ENCODE peak calls at places on chromosomes 16 and 17, in nine cellular contexts. P is K562, Y is GM23338, G is prostate gland, D is GM12892, T is GM12891, F is vagina, Z is HCT116, H is HL-60. M is an unnamed sample.

GRCh38 chr16:89845417-89845816 is 17.1 kb downstream of the SPIRE2 start:
- DNase-seq in P (no peak), Y (no peak), G (no peak), D (peak), T (no peak), F (no peak), Z (no peak), H (no peak), M (no peak)

GRCh38 chr16:77998350-77999023 is 23.9 kb upstream of the CLEC3A start:
- DNase-seq in P (no peak), Y (peak), G (no peak), D (no peak), T (no peak), F (no peak), Z (no peak), H (no peak), M (no peak)

GRCh38 chr16:87471278-87472141 is 21.3 kb downstream of the ZCCHC14 start:
- DNase-seq in P (no peak), Y (no peak), G (no peak), D (no peak), T (no peak), F (no peak), Z (no peak), H (no peak), M (no peak)

GRCh38 chr17:18186271-18186982 is 2.8 kb downstream of the ALKBH5 start:
- DNase-seq in P (peak), Y (no peak), G (no peak), D (no peak), T (no peak), F (no peak), Z (no peak), H (no peak), M (no peak)

GRCh38 chr16:10676284-10676683 is 18.4 kb downstream of the TEKT5 start:
- DNase-seq in P (no peak), Y (no peak), G (no peak), D (no peak), T (no peak), F (no peak), Z (no peak), H (no peak), M (no peak)

GRCh38 chr16:69365901-69366300 is 14.3 kb upstream of the TMED6 start:
- DNase-seq in P (no peak), Y (no peak), G (no peak), D (no peak), T (no peak), F (no peak), Z (no peak), H (no peak), M (no peak)

GRCh38 chr17:42750730-42751356 is 6.0 kb upstream of the EZH1 start:
- DNase-seq in P (peak), Y (no peak), G (no peak), D (no peak), T (no peak), F (no peak), Z (no peak), H (no peak), M (no peak)

GRCh38 chr16:87661561-87661960 is 59.3 kb downstream of the JPH3 start:
- DNase-seq in P (peak), Y (peak), G (no peak), D (no peak), T (peak), F (no peak), Z (no peak), H (peak), M (no peak)

GRCh38 chr17:30093463-30094147 is 23.0 kb upstream of the NSRP1 start:
- DNase-seq in P (peak), Y (peak), G (peak), D (peak), T (peak), F (no peak), Z (peak), H (no peak), M (peak)

GRCh38 chr17:77734371-77735050 is 224.0 kb upstream of the TNRC6C start:
- DNase-seq in P (peak), Y (peak), G (peak), D (no peak), T (no peak), F (peak), Z (no peak), H (peak), M (peak)

GRCh38 chr17:73791121-73791520 is 146.9 kb upstream of the SDK2 start:
- DNase-seq in P (no peak), Y (no peak), G (no peak), D (no peak), T (no peak), F (no peak), Z (no peak), H (no peak), M (no peak)

GRCh38 chr17:78665952-78666920 is 89.0 kb upstream of the DNAH17 start:
- DNase-seq in P (peak), Y (no peak), G (no peak), D (no peak), T (no peak), F (no peak), Z (no peak), H (peak), M (no peak)

GRCh38 chr16:51155901-51156810 is 5.1 kb upstream of the SALL1 start:
- DNase-seq in P (no peak), Y (peak), G (no peak), D (no peak), T (no peak), F (no peak), Z (no peak), H (no peak), M (no peak)

GRCh38 chr16:81808933-81809480 is 29.9 kb downstream of the PLCG2 start:
- DNase-seq in P (no peak), Y (no peak), G (no peak), D (no peak), T (no peak), F (no peak), Z (no peak), H (no peak), M (no peak)

GRCh38 chr17:76444518-76445311 is 8.2 kb downstream of the UBE2O start:
- DNase-seq in P (no peak), Y (peak), G (no peak), D (no peak), T (no peak), F (no peak), Z (no peak), H (no peak), M (no peak)

GRCh38 chr17:21376835-21377690 is 906 bp downstream of the KCNJ12 start:
- DNase-seq in P (peak), Y (peak), G (no peak), D (no peak), T (no peak), F (no peak), Z (no peak), H (peak), M (no peak)

GRCh38 chr17:78597923-78598545 is 20.8 kb upstream of the DNAH17 start:
- DNase-seq in P (no peak), Y (no peak), G (no peak), D (no peak), T (no peak), F (no peak), Z (no peak), H (no peak), M (no peak)

GRCh38 chr17:73639322-73639721 is 4.9 kb downstream of the SDK2 start:
- DNase-seq in P (no peak), Y (no peak), G (no peak), D (no peak), T (no peak), F (no peak), Z (no peak), H (no peak), M (no peak)

GRCh38 chr17:19672009-19672837 is 23.7 kb downstream of the ALDH3A2 start:
- DNase-seq in P (no peak), Y (no peak), G (peak), D (no peak), T (no peak), F (no peak), Z (no peak), H (no peak), M (no peak)

GRCh38 chr16:30609002-30609927 is 924 bp downstream of the ZNF689 start:
- DNase-seq in P (peak), Y (peak), G (peak), D (peak), T (peak), F (no peak), Z (no peak), H (no peak), M (no peak)

GRCh38 chr16:1534021-1535020 is 855 bp downstream of the TMEM204 start:
- DNase-seq in P (no peak), Y (no peak), G (no peak), D (no peak), T (no peak), F (no peak), Z (no peak), H (no peak), M (no peak)

GRCh38 chr17:1997146-1997586 is 28.0 kb downstream of the RTN4RL1 start:
- DNase-seq in P (no peak), Y (no peak), G (peak), D (no peak), T (no peak), F (no peak), Z (no peak), H (no peak), M (no peak)

GRCh38 chr17:10838682-10839081 is 795 bp upstream of the PIRT start:
- DNase-seq in P (no peak), Y (no peak), G (no peak), D (no peak), T (no peak), F (no peak), Z (no peak), H (no peak), M (no peak)

GRCh38 chr16:31298958-31299357 is 39.2 kb downstream of the ITGAM start:
- DNase-seq in P (no peak), Y (no peak), G (no peak), D (no peak), T (no peak), F (no peak), Z (no peak), H (no peak), M (no peak)

GRCh38 chr16:49260956-49261530 is 20.6 kb downstream of the CBLN1 start:
- DNase-seq in P (no peak), Y (no peak), G (no peak), D (no peak), T (no peak), F (peak), Z (no peak), H (no peak), M (peak)

GRCh38 chr16:77480671-77481315 is 46.0 kb upstream of the ADAMTS18 start:
- DNase-seq in P (no peak), Y (no peak), G (no peak), D (no peak), T (no peak), F (no peak), Z (no peak), H (no peak), M (no peak)

GRCh38 chr17:35978346-35978745 is 3.0 kb downstream of the CCL16 start:
- DNase-seq in P (no peak), Y (no peak), G (no peak), D (no peak), T (no peak), F (peak), Z (no peak), H (no peak), M (no peak)

GRCh38 chr17:43994272-43995149 is 9.9 kb upstream of the NAGS start:
- DNase-seq in P (peak), Y (peak), G (peak), D (peak), T (peak), F (no peak), Z (no peak), H (no peak), M (no peak)

GRCh38 chr17:34980353-34980680 is at the start of gene LIG3:
- DNase-seq in P (peak), Y (peak), G (peak), D (peak), T (peak), F (peak), Z (peak), H (peak), M (peak)

GRCh38 chr16:4273858-4274291 is 1.1 kb upstream of the TFAP4 start:
- DNase-seq in P (no peak), Y (peak), G (peak), D (peak), T (no peak), F (no peak), Z (peak), H (peak), M (peak)

GRCh38 chr17:64187093-64187895 is 57.4 kb upstream of the ERN1 start:
- DNase-seq in P (no peak), Y (no peak), G (no peak), D (no peak), T (no peak), F (peak), Z (no peak), H (no peak), M (no peak)

GRCh38 chr16:58614860-58615259 is 14.8 kb downstream of the CNOT1 start:
- DNase-seq in P (no peak), Y (peak), G (no peak), D (no peak), T (no peak), F (no peak), Z (no peak), H (no peak), M (no peak)

GRCh38 chr17:17079761-17080160 is 37.5 kb downstream of the MPRIP start:
- DNase-seq in P (no peak), Y (no peak), G (no peak), D (no peak), T (no peak), F (no peak), Z (no peak), H (no peak), M (no peak)

GRCh38 chr17:51203838-51204237 is 37.6 kb downstream of the NME2 start:
- DNase-seq in P (no peak), Y (no peak), G (no peak), D (no peak), T (no peak), F (no peak), Z (no peak), H (no peak), M (no peak)

GRCh38 chr17:17494499-17495447 is 1.4 kb downstream of the RASD1 start:
- DNase-seq in P (no peak), Y (peak), G (peak), D (no peak), T (no peak), F (no peak), Z (no peak), H (no peak), M (no peak)

GRCh38 chr16:7521834-7522233 is 189.2 kb downstream of the RBFOX1 start:
- DNase-seq in P (no peak), Y (no peak), G (no peak), D (no peak), T (no peak), F (no peak), Z (no peak), H (no peak), M (no peak)

GRCh38 chr16:22216191-22216831 is 10.2 kb downstream of the EEF2K start:
- DNase-seq in P (peak), Y (no peak), G (no peak), D (no peak), T (no peak), F (no peak), Z (no peak), H (peak), M (no peak)

GRCh38 chr16:11147033-11147848 is 108.8 kb downstream of the SOCS1 start:
- DNase-seq in P (no peak), Y (no peak), G (no peak), D (no peak), T (no peak), F (no peak), Z (no peak), H (no peak), M (no peak)

DNA sequence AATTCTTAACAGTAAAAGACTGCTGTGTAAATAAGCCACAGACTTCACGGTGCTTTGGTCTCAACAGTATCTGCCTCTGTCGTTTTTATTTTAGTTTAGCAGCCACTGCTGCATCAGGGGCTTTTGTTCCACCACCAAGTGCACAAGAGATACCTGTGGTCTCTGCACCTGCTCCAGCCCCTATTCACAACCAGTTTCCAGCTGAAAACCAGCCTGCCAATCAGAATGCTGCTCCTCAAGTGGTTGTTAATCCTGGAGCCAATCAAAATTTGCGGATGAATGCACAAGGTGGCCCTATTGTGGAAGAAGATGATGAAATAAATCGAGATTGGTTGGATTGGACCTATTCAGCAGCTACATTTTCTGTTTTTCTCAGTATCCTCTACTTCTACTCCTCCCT is 7.9 kb downstream of the HERPUD1 start:
- DNase-seq in P (peak), Y (no peak), G (no peak), D (no peak), T (no peak), F (no peak), Z (no peak), H (no peak), M (no peak)
- TF ChIP-seq POLR2AphosphoS5 in P (no peak), Y (no peak), G (no peak), D (no peak), T (no peak), F (no peak), Z (no peak), H (no peak), M (no peak)

DNA sequence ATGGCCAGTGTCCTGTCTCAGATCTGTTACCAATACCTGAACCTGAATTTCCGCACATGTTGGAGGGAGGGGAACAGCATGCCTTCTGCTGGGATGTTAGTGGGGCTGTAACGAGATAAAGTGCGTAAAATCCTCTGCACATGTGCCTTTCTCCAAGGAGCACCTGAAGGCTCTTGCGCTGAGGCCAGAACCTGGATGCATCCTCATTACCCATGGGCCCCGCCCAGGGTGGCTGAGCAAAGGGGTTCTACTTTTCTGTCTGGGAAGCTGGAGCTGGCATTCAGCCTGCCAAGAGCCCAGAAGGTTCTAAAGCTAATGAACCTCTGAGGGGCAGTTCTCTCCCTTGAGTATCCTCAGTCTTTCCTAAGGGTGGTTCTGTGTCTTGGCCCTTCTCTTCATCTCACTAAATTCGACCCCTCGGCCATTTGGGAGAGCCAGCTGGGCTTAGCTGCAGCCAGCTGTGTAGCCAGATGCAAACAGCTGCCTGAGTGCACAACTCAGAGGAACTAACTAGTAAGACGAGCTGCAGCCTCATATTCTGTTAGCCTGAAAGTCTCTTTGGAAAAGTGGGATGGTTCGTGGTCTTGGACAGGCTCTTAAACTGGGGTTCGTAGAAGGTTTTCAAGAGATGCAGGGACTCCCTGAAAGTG is 2.5 kb downstream of the ITGA3 start:
- DNase-seq in P (no peak), Y (no peak), G (no peak), D (no peak), T (no peak), F (no peak), Z (no peak), H (no peak), M (no peak)
- TF ChIP-seq POLR2AphosphoS5 in P (no peak), Y (no peak), G (no peak), D (no peak), T (no peak), F (no peak), Z (peak), H (no peak), M (peak)

GRCh38 chr17:68576811-68577551 is 24.2 kb downstream of the FAM20A start:
- DNase-seq in P (no peak), Y (no peak), G (no peak), D (no peak), T (no peak), F (no peak), Z (no peak), H (no peak), M (no peak)

GRCh38 chr17:68578236-68578635 is 22.9 kb downstream of the FAM20A start:
- DNase-seq in P (no peak), Y (no peak), G (no peak), D (no peak), T (no peak), F (no peak), Z (no peak), H (no peak), M (no peak)

GRCh38 chr17:68581863-68582645 is 19.1 kb downstream of the FAM20A start:
- DNase-seq in P (no peak), Y (no peak), G (no peak), D (no peak), T (no peak), F (no peak), Z (no peak), H (no peak), M (no peak)

GRCh38 chr17:68579194-68579900 is 21.8 kb downstream of the FAM20A start:
- DNase-seq in P (no peak), Y (no peak), G (no peak), D (no peak), T (no peak), F (no peak), Z (no peak), H (no peak), M (no peak)

GRCh38 chr17:68580236-68580903 is 20.8 kb downstream of the FAM20A start:
- DNase-seq in P (no peak), Y (no peak), G (no peak), D (no peak), T (no peak), F (no peak), Z (no peak), H (peak), M (no peak)
- TF ChIP-seq POLR2AphosphoS5 in P (no peak), Y (no peak), G (no peak), D (no peak), T (no peak), F (no peak), Z (no peak), H (peak), M (no peak)

GRCh38 chr16:79137528-79137927 is 463.0 kb downstream of the MAF start:
- DNase-seq in P (no peak), Y (no peak), G (no peak), D (no peak), T (no peak), F (no peak), Z (no peak), H (no peak), M (no peak)

GRCh38 chr16:79128706-79129105 is 471.8 kb downstream of the MAF start:
- DNase-seq in P (no peak), Y (no peak), G (no peak), D (no peak), T (no peak), F (no peak), Z (no peak), H (no peak), M (no peak)

GRCh38 chr16:79134300-79134699 is 466.2 kb downstream of the MAF start:
- DNase-seq in P (no peak), Y (no peak), G (no peak), D (no peak), T (no peak), F (no peak), Z (no peak), H (no peak), M (no peak)

GRCh38 chr16:79131676-79132075 is 468.9 kb downstream of the MAF start:
- DNase-seq in P (no peak), Y (no peak), G (no peak), D (no peak), T (no peak), F (no peak), Z (no peak), H (no peak), M (no peak)

GRCh38 chr16:79132745-79133144 is 467.8 kb downstream of the MAF start:
- DNase-seq in P (no peak), Y (no peak), G (no peak), D (no peak), T (no peak), F (no peak), Z (no peak), H (no peak), M (no peak)
- TF ChIP-seq POLR2AphosphoS5 in P (no peak), Y (no peak), G (no peak), D (no peak), T (no peak), F (no peak), Z (no peak), H (no peak), M (peak)

GRCh38 chr16:84138824-84139627 is 6.0 kb downstream of the HSDL1 start:
- DNase-seq in P (peak), Y (peak), G (peak), D (no peak), T (peak), F (no peak), Z (peak), H (no peak), M (no peak)
- TF ChIP-seq POLR2AphosphoS5 in P (no peak), Y (no peak), G (no peak), D (no peak), T (no peak), F (no peak), Z (no peak), H (no peak), M (no peak)

GRCh38 chr17:3887394-3887793 is 5.5 kb downstream of the CAMKK1 start:
- DNase-seq in P (no peak), Y (no peak), G (no peak), D (no peak), T (no peak), F (no peak), Z (no peak), H (no peak), M (no peak)
- TF ChIP-seq POLR2AphosphoS5 in P (no peak), Y (no peak), G (no peak), D (no peak), T (no peak), F (no peak), Z (no peak), H (no peak), M (no peak)

M was measured in esophagus muscularis mucosa.